ENCODE peak calls at places on chromosomes 16 and 17, in nine cellular contexts. E is NCI-H1105 treated with DMSO at 0.1 percent for 48 hours; K is foreskin fibroblast; J is HEK293T; W is AML-193; F is AG09319; N is activated CD8-positive, alpha-beta memory T cell treated with anti-CD3 and anti-CD28 coated beads, Interleukin-2, amount 50 U/mL, for 4 hours; O is stimulated activated CD8-positive, alpha-beta memory T cell treated with anti-CD3 and anti-CD28 coated beads, Interleukin-4, amount 100 ng/mL, for 24 hours; R is hippocampal formation. Z is an unnamed sample.

GRCh38 chr17:12680993-12681392 is 15.3 kb downstream of the MYOCD start:
- DNase-seq in J (no peak), F (no peak), K (no peak), R (no peak), N (no peak), W (no peak), E (no peak), O (no peak), Z (no peak)

GRCh38 chr17:12637015-12637414 is 28.7 kb upstream of the MYOCD start:
- DNase-seq in F (peak; percentile 57), O (no peak), E (no peak), N (no peak), R (no peak), W (no peak), J (no peak), K (peak; percentile 79), Z (no peak)

GRCh38 chr16:2532494-2533141 is 1.4 kb upstream of the CEMP1 start:
- DNase-seq in N (peak; percentile 43), J (no peak), E (peak; percentile 40), W (peak; percentile 24), K (no peak), R (no peak), O (peak; percentile 39), F (no peak), Z (peak; percentile 67)

GRCh38 chr16:57689772-57690558 is 4.6 kb upstream of the DRC7 start:
- DNase-seq in E (no peak), O (peak; percentile 22), N (peak; percentile 31), R (no peak), K (no peak), F (no peak), W (peak; percentile 95), J (no peak), Z (peak; percentile 100)

GRCh38 chr16:2231016-2231931 is 5.0 kb upstream of the DNASE1L2 start:
- DNase-seq in F (no peak), E (no peak), N (no peak), R (no peak), K (peak; percentile 54), O (no peak), W (no peak), J (no peak), Z (no peak)

GRCh38 chr17:13874817-13875216 is 194.5 kb upstream of the COX10 start:
- DNase-seq in E (no peak), W (no peak), R (no peak), J (no peak), O (no peak), K (no peak), N (no peak), F (no peak), Z (peak; percentile 60)

GRCh38 chr16:4404247-4404966 is 12.0 kb downstream of the CORO7 start:
- DNase-seq in F (no peak), R (no peak), W (peak; percentile 23), N (no peak), K (no peak), E (no peak), J (peak; percentile 80), O (no peak), Z (peak; percentile 56)

GRCh38 chr17:42928714-42929496 is 28.3 kb downstream of the G6PC1 start:
- DNase-seq in O (peak; percentile 15), W (peak; percentile 94), N (no peak), R (no peak), E (no peak), F (peak; percentile 72), J (peak; percentile 65), K (peak; percentile 58), Z (peak; percentile 96)

GRCh38 chr16:74999683-75000480 is 1.1 kb downstream of the ZNRF1 start:
- DNase-seq in O (peak; percentile 42), N (peak; percentile 57), W (no peak), J (peak; percentile 23), F (no peak), E (peak; percentile 60), K (no peak), R (peak; percentile 41), Z (peak; percentile 53)

GRCh38 chr17:72931163-72931562 is 161.3 kb downstream of the SLC39A11 start:
- DNase-seq in K (no peak), O (no peak), R (no peak), N (no peak), W (no peak), E (peak; percentile 6), J (no peak), F (no peak), Z (peak; percentile 10)

GRCh38 chr16:102060-102855 is 24.2 kb downstream of the MPG start:
- DNase-seq in W (no peak), J (no peak), R (no peak), F (no peak), N (no peak), E (no peak), K (no peak), O (no peak), Z (no peak)

GRCh38 chr17:57946798-57947358 is 8.3 kb downstream of the CUEDC1 start:
- DNase-seq in O (no peak), K (peak; percentile 64), F (no peak), W (peak; percentile 87), E (peak; percentile 47), R (no peak), N (peak; percentile 28), J (no peak), Z (peak; percentile 88)

GRCh38 chr16:22296225-22297113 is 740 bp upstream of the POLR3E start:
- DNase-seq in R (no peak), F (no peak), K (no peak), E (no peak), O (no peak), N (no peak), J (no peak), W (peak; percentile 15), Z (peak; percentile 23)

GRCh38 chr16:69840975-69841374 is 78.8 kb downstream of the WWP2 start:
- DNase-seq in O (no peak), E (no peak), N (no peak), F (no peak), R (no peak), K (no peak), J (no peak), W (no peak), Z (no peak)

GRCh38 chr16:11684231-11685025 is 16.2 kb downstream of the SNN start:
- DNase-seq in W (no peak), J (no peak), R (no peak), O (no peak), E (no peak), K (no peak), F (no peak), N (no peak), Z (no peak)

GRCh38 chr17:28340374-28340773 is 4.8 kb downstream of the TNFAIP1 start:
- DNase-seq in O (no peak), F (no peak), N (no peak), R (no peak), K (no peak), J (no peak), W (no peak), E (no peak), Z (no peak)

Z was measured in NB4.